ENCODE peak calls at places on chromosomes 6 and 20, in seven cellular contexts. A, J, D, G, S, R and W are unnamed samples.

GRCh38 chr6:112416885-112417284 is 69.8 kb downstream of the RFPL4B start:
- DNase-seq in J (no peak), R (no peak), D (no peak), S (no peak), G (no peak), A (no peak), W (peak; percentile 47)

GRCh38 chr6:2979819-2980464 is 8.6 kb upstream of the SERPINB6 start:
- DNase-seq in S (peak; percentile 68), D (no peak), R (no peak), A (peak; percentile 38), G (no peak), J (no peak), W (no peak)

GRCh38 chr6:48087448-48087847 is 23.5 kb downstream of the PTCHD4 start:
- DNase-seq in A (peak; percentile 68), R (no peak), G (peak; percentile 23), S (peak; percentile 16), J (no peak), D (no peak), W (peak; percentile 58)

GRCh38 chr20:59808729-59809381 is 124.6 kb downstream of the SYCP2 start:
- DNase-seq in J (no peak), A (no peak), S (no peak), G (no peak), R (peak; percentile 37), D (peak; percentile 13), W (no peak)

GRCh38 chr6:1461207-1461606 is 71.8 kb downstream of the FOXF2 start:
- DNase-seq in G (peak; percentile 79), R (no peak), J (no peak), S (no peak), A (peak; percentile 44), D (no peak), W (peak; percentile 89)

GRCh38 chr6:87654880-87655454 is 47.1 kb downstream of the AKIRIN2 start:
- DNase-seq in R (no peak), S (no peak), J (no peak), G (peak; percentile 41), A (no peak), D (no peak), W (no peak)

GRCh38 chr6:102390541-102390940 is 997.0 kb downstream of the GRIK2 start:
- DNase-seq in A (no peak), R (no peak), G (no peak), J (no peak), D (peak; percentile 24), S (no peak), W (no peak)

GRCh38 chr6:115358616-115359015 is 702.1 kb downstream of the FRK start:
- DNase-seq in D (no peak), A (no peak), G (no peak), J (no peak), R (no peak), S (no peak), W (no peak)

GRCh38 chr20:62570403-62570802 is 71.9 kb upstream of the SLCO4A1 start:
- DNase-seq in S (no peak), D (no peak), R (no peak), J (no peak), G (no peak), A (no peak), W (no peak)
- H3K9ac ChIP-seq in S (no peak overlapping the region), D (no peak overlapping the region), R (no peak overlapping the region), J (no peak overlapping the region), G (no peak overlapping the region), A (no peak overlapping the region), W (no peak overlapping the region)

GRCh38 chr6:135667694-135668455 is 170.3 kb upstream of the AHI1 start:
- DNase-seq in G (peak; percentile 59), D (no peak), A (peak; percentile 54), J (no peak), S (peak; percentile 76), R (peak; percentile 75), W (peak; percentile 72)
- H3K9ac ChIP-seq in G (peak overlapping the region; percentile 16), D (no peak overlapping the region), A (no peak overlapping the region), J (no peak overlapping the region), S (no peak overlapping the region), R (no peak overlapping the region), W (peak overlapping the region; percentile 19)

GRCh38 chr6:15264902-15265761 is 19.3 kb downstream of the JARID2 start:
- DNase-seq in R (no peak), A (no peak), J (no peak), D (no peak), S (no peak), G (peak; percentile 79), W (no peak)
- H3K9ac ChIP-seq in R (no peak overlapping the region), A (no peak overlapping the region), J (peak overlapping the region; percentile 13), D (no peak overlapping the region), S (no peak overlapping the region), G (no peak overlapping the region), W (no peak overlapping the region)

GRCh38 chr6:160036790-160037206 is 67.9 kb downstream of the IGF2R start:
- DNase-seq in R (no peak), G (peak; percentile 87), S (no peak), J (no peak), A (peak; percentile 86), D (no peak), W (peak; percentile 88)
- H3K9ac ChIP-seq in R (no peak overlapping the region), G (no peak overlapping the region), S (no peak overlapping the region), J (no peak overlapping the region), A (peak overlapping the region; percentile 51), D (no peak overlapping the region), W (peak overlapping the region; percentile 18)

DNA sequence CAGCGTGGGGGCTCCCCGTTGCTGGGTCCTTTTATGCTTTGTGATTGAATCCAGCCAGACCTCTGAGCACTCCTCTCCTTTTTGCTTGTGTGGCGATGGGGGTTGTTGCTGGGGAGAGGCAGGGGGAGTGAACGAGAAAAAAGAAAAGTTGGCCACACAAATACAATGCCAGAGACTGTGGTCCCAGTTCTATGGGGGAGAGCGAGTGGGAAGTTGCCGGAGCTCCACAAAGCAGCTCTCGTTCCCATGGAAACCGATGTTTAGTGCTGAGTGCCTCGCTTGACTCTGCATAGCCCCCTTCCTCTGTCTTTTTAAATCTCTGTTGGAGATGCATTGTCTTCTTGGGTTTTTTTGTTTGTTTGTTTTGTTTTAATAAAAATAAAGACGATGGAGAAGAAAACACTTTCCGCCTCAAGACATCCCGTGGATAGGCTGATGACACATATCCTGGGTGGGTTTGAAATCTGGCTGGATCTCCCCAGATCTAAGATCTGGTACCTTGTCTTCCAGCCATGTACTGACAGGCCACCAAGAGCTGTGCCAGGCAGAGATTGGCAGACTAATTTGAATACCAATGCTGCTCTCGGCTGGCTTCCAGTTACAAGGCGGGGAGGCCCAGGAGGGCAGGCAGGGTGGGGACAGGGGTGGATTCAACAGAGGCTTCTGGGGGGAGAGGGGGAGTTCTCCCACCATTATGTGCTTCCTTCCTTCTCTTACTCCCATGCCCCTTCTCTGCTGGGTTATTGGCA is 529.3 kb downstream of the QKI start:
- DNase-seq in A (no peak), G (peak; percentile 35), R (no peak), D (no peak), J (peak; percentile 71), S (peak; percentile 92), W (no peak)
- H3K9ac ChIP-seq in A (no peak overlapping the region), G (no peak overlapping the region), R (peak overlapping the region; percentile 3), D (no peak overlapping the region), J (peak overlapping the region; percentile 8), S (no peak overlapping the region), W (no peak overlapping the region)

GRCh38 chr6:31378721-31379103 is 21.7 kb upstream of the HLA-B start:
- DNase-seq in R (no peak), A (no peak), S (no peak), J (no peak), D (no peak), G (no peak), W (no peak)
- H3K9ac ChIP-seq in R (no peak overlapping the region), A (no peak overlapping the region), S (no peak overlapping the region), J (no peak overlapping the region), D (no peak overlapping the region), G (no peak overlapping the region), W (no peak overlapping the region)

DNA sequence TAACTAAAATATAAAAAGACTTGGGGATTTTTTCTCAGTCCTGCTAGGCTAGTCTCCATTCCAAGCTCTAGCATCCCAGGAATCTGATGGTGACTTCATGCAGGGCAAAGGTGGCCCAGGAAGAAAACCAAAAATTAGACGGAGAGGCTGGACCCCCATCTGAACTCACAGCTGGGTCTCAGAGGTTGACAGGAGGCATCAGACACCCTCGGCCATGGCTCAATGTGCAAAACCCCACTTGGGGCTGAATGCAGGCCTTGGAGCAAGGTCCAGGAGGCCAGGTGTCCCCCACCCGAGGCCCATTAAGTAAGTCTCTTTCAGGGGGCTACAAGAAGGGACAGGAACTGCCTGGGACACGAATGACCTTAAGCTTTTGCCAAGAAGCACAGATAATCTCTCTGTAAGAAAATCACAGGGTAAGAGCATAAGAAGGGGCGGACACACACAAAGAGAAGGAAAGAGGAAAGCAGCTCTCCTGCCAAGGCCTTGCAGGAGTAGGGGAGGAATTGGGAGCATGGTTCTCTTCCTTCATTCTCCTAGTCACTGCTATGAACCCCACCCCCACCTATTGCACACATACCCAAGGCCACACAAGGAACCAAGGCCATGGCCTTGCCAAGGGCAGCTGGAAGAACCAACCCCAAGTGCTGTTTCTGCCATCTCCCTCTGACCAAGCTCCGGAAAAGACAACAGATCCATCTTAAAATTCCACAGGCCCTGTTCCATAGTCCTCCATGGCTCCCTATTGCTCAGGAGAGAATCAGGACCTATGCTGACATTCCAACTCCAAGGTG is 31.6 kb downstream of the TRAM2 start:
- DNase-seq in S (no peak), G (peak; percentile 44), R (no peak), D (no peak), A (no peak), J (no peak), W (no peak)
- H3K9ac ChIP-seq in S (no peak overlapping the region), G (peak overlapping the region; percentile 16), R (no peak overlapping the region), D (no peak overlapping the region), A (no peak overlapping the region), J (no peak overlapping the region), W (peak overlapping the region; percentile 44)

DNA sequence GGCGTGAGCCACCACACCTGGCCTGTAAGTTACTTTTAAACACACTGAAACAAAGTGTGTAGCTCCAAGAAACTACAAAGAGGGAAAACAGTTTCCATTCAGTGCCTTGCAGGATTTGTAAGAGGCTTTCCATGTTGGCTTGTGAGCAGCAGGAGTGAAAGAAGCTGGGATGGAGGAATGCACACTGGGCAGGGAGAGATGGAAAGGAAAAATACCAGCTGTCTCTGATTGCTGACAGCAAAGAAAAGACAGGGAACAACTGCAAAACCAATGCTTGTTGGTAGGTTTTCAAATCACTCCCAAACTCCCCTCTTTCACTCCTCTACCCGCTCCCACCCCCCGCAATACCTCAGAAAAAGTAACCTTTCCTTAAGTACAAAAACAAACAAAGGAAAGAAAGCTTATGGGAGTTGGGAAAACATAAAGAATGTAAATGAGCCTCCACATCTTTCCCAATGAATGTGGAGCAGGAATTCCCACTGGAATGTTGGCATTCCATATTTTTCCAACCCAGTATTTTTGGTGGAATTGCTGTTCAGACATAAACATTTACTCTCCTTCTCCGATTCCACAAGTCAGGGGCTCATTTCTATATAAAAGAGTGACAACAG is 166.1 kb downstream of the THBS2 start:
- DNase-seq in R (no peak), G (peak; percentile 47), A (no peak), S (peak; percentile 5), D (no peak), J (no peak), W (peak; percentile 41)
- H3K9ac ChIP-seq in R (no peak overlapping the region), G (peak overlapping the region; percentile 49), A (no peak overlapping the region), S (no peak overlapping the region), D (no peak overlapping the region), J (no peak overlapping the region), W (no peak overlapping the region)